ENCODE peak calls at places on chromosomes 5 and 9, in four cellular contexts. X is amniotic epithelial cell, B is SJSA1, J is left ventricle myocardium superior. I is an unnamed sample.

GRCh38 chr5:141800629-141801028 is 77.6 kb downstream of the PCDH1 start:
- DNase-seq in X (no peak), J (no peak), B (no peak), I (no peak)

GRCh38 chr5:110751902-110752762 is 13.3 kb downstream of the SLC25A46 start:
- DNase-seq in J (no peak), X (peak), B (no peak), I (peak)

GRCh38 chr9:132018957-132019405 is 60.7 kb downstream of the MED27 start:
- DNase-seq in B (no peak), X (no peak), J (no peak), I (no peak)

GRCh38 chr9:133628766-133629165 is 7.4 kb upstream of the DBH start:
- DNase-seq in B (no peak), X (no peak), J (no peak), I (no peak)

GRCh38 chr9:133098871-133099270 is 22.2 kb downstream of the RALGDS start:
- DNase-seq in X (no peak), B (no peak), J (no peak), I (no peak)

GRCh38 chr5:97888439-97888838 is 705.4 kb upstream of the RIOK2 start:
- DNase-seq in J (no peak), X (no peak), B (no peak), I (no peak)

GRCh38 chr9:14318934-14319513 is 5.1 kb upstream of the NFIB start:
- DNase-seq in B (no peak), J (no peak), X (no peak), I (no peak)

GRCh38 chr9:19102181-19102630 is 498 bp downstream of the HAUS6 start:
- DNase-seq in X (peak), J (peak), B (no peak), I (no peak)

GRCh38 chr9:136943291-136944093 is 1.0 kb downstream of the FBXW5 start:
- DNase-seq in X (peak), B (no peak), J (peak), I (peak)

GRCh38 chr5:141691286-141691866 is 9.3 kb upstream of the ARAP3 start:
- DNase-seq in B (no peak), J (no peak), X (no peak), I (no peak)

GRCh38 chr9:110520120-110520701 is 59.3 kb downstream of the SVEP1 start:
- DNase-seq in X (peak), J (no peak), B (no peak), I (peak)

GRCh38 chr9:120366646-120367019 is 213.3 kb downstream of the CDK5RAP2 start:
- DNase-seq in B (peak), J (no peak), X (peak), I (peak)

GRCh38 chr9:27125030-27125429 is 16.0 kb downstream of the TEK start:
- DNase-seq in J (peak), B (peak), X (peak), I (peak)

GRCh38 chr5:111337688-111338087 is 113.5 kb downstream of the CAMK4 start:
- DNase-seq in X (no peak), J (no peak), B (no peak), I (no peak)

GRCh38 chr5:88298425-88298824 is 29.8 kb upstream of the TMEM161B start:
- DNase-seq in B (no peak), X (peak), J (no peak), I (peak)

GRCh38 chr9:134276463-134277245 is 49.6 kb upstream of the RXRA start:
- DNase-seq in J (no peak), B (no peak), X (no peak), I (no peak)

GRCh38 chr9:126146254-126147145 is 180.1 kb upstream of the MVB12B start:
- DNase-seq in X (no peak), J (no peak), B (peak), I (peak)

GRCh38 chr5:24094081-24094480 is 550.7 kb downstream of the CDH10 start:
- DNase-seq in B (no peak), J (no peak), X (no peak), I (peak)

GRCh38 chr9:113927277-113927676 is 51.2 kb downstream of the ZNF618 start:
- DNase-seq in J (no peak), X (no peak), B (peak), I (no peak)

GRCh38 chr5:84191296-84191695 is 193.4 kb downstream of the EDIL3 start:
- DNase-seq in X (no peak), B (no peak), J (no peak), I (no peak)

GRCh38 chr9:18806277-18806676 is 226.7 kb downstream of the SAXO1 start:
- DNase-seq in J (no peak), X (no peak), B (no peak), I (no peak)

GRCh38 chr9:14303526-14303925 is 10.4 kb downstream of the NFIB start:
- DNase-seq in B (no peak), J (peak), X (no peak), I (no peak)

GRCh38 chr5:157918811-157919742 is 60.1 kb upstream of the CLINT1 start:
- DNase-seq in B (no peak), J (no peak), X (no peak), I (peak)

GRCh38 chr5:58021476-58021875 is 438.4 kb downstream of the PLK2 start:
- DNase-seq in X (no peak), B (no peak), J (no peak), I (no peak)

GRCh38 chr9:120532475-120532874 is 47.5 kb downstream of the CDK5RAP2 start:
- DNase-seq in J (peak), X (peak), B (peak), I (peak)

GRCh38 chr9:136348691-136349090 is 14.9 kb downstream of the DNLZ start:
- DNase-seq in J (no peak), X (no peak), B (no peak), I (no peak)

GRCh38 chr5:81506900-81507588 is 113.1 kb upstream of the ACOT12 start:
- DNase-seq in J (no peak), X (peak), B (no peak), I (peak)

GRCh38 chr5:142032747-142033631 is 20.2 kb upstream of the GNPDA1 start:
- DNase-seq in J (no peak), X (no peak), B (no peak), I (no peak)

GRCh38 chr9:10008101-10008799 is 604.6 kb downstream of the PTPRD start:
- DNase-seq in J (no peak), B (no peak), X (no peak), I (no peak)

GRCh38 chr5:55601209-55601618 is 66.5 kb upstream of the PLPP1 start:
- DNase-seq in B (peak), J (peak), X (peak), I (peak)

GRCh38 chr9:80320916-80321315 is 749.2 kb downstream of the TLE4 start:
- DNase-seq in J (no peak), B (no peak), X (no peak), I (peak)

GRCh38 chr5:96687812-96688453 is 25.8 kb downstream of the CAST start:
- DNase-seq in X (peak), J (no peak), B (no peak), I (peak)

GRCh38 chr5:75053286-75054109 is 1.1 kb upstream of the GCNT4 start:
- DNase-seq in B (peak), J (peak), X (peak), I (peak)

GRCh38 chr9:89496645-89497044 is 1.3 kb downstream of the SEMA4D start:
- DNase-seq in X (no peak), B (no peak), J (no peak), I (no peak)